ENCODE peak calls at places on chromosomes 5 and 9, in five cellular contexts. P is choroid plexus epithelial cell, A is tibial artery, D is breast epithelium, B is GM06990. M is an unnamed sample.

GRCh38 chr9:18245911-18246310 is 228.0 kb upstream of the ADAMTSL1 start:
- DNase-seq in P (peak; percentile 30), A (no peak), D (no peak), B (no peak), M (no peak)

GRCh38 chr5:143016777-143017374 is 246.7 kb downstream of the ARHGAP26 start:
- DNase-seq in P (peak; percentile 88), A (peak; percentile 32), D (no peak), B (no peak), M (no peak)

GRCh38 chr5:83955916-83956315 is 235.3 kb upstream of the HAPLN1 start:
- DNase-seq in P (peak; percentile 75), A (no peak), D (no peak), B (no peak), M (no peak)

GRCh38 chr5:252546-252945 is 18.9 kb upstream of the PDCD6 start:
- DNase-seq in P (no peak), A (no peak), D (no peak), B (no peak), M (no peak)

GRCh38 chr5:33008751-33009418 is 297.8 kb downstream of the NPR3 start:
- DNase-seq in P (no peak), A (no peak), D (no peak), B (no peak), M (no peak)

GRCh38 chr5:150525163-150525562 is 17.2 kb downstream of the NDST1 start:
- DNase-seq in P (no peak), A (no peak), D (no peak), B (no peak), M (no peak)

GRCh38 chr9:94156549-94157407 is 72.5 kb downstream of the PTPDC1 start:
- DNase-seq in P (peak; percentile 91), A (peak; percentile 77), D (peak; percentile 72), B (no peak), M (no peak)

GRCh38 chr5:43020294-43020711 is 19.8 kb downstream of the ANXA2R start:
- DNase-seq in P (no peak), A (no peak), D (no peak), B (no peak), M (no peak)

GRCh38 chr5:5787366-5787765 is 364.9 kb downstream of the ICE1 start:
- DNase-seq in P (no peak), A (no peak), D (no peak), B (no peak), M (no peak)

GRCh38 chr5:35856186-35857003 is at the start of gene IL7R:
- DNase-seq in P (peak; percentile 67), A (no peak), D (no peak), B (no peak), M (no peak)

GRCh38 chr5:62273691-62274090 is 32.3 kb upstream of the KIF2A start:
- DNase-seq in P (no peak), A (no peak), D (no peak), B (no peak), M (no peak)

GRCh38 chr5:108148715-108149139 is 233.2 kb downstream of the FBXL17 start:
- DNase-seq in P (peak; percentile 58), A (no peak), D (no peak), B (no peak), M (peak; percentile 18)

GRCh38 chr9:31103836-31104235 is 1280.6 kb upstream of the ACO1 start:
- DNase-seq in P (peak; percentile 90), A (no peak), D (no peak), B (no peak), M (no peak)

GRCh38 chr5:78549043-78549442 is 99.5 kb downstream of the LHFPL2 start:
- DNase-seq in P (peak; percentile 65), A (no peak), D (no peak), B (no peak), M (no peak)

GRCh38 chr9:116279230-116279629 is 125.6 kb downstream of the PAPPA start:
- DNase-seq in P (peak; percentile 53), A (no peak), D (no peak), B (no peak), M (no peak)

GRCh38 chr5:157817928-157818327 is 41.0 kb downstream of the CLINT1 start:
- DNase-seq in P (no peak), A (no peak), D (no peak), B (no peak), M (no peak)

GRCh38 chr5:135159626-135160025 is 125.6 kb upstream of the PITX1 start:
- DNase-seq in P (no peak), A (no peak), D (no peak), B (no peak), M (no peak)

GRCh38 chr9:129703667-129704355 is 38.4 kb downstream of the PRRX2 start:
- DNase-seq in P (no peak), A (peak; percentile 76), D (no peak), B (no peak), M (no peak)

GRCh38 chr5:150428978-150429377 is 16.3 kb upstream of the CD74 start:
- DNase-seq in P (no peak), A (no peak), D (no peak), B (no peak), M (no peak)

GRCh38 chr5:157747766-157748700 is 4.5 kb downstream of the LSM11 start:
- DNase-seq in P (peak; percentile 51), A (no peak), D (no peak), B (no peak), M (no peak)

GRCh38 chr5:17991775-17992174 is 357.5 kb downstream of the TAF11L14 start:
- DNase-seq in P (peak; percentile 13), A (no peak), D (no peak), B (no peak), M (no peak)

GRCh38 chr5:114726126-114726525 is 364.3 kb downstream of the KCNN2 start:
- DNase-seq in P (no peak), A (no peak), D (no peak), B (no peak), M (no peak)
- TF ChIP-seq CTCF in P (no peak), A (no peak), D (no peak), B (no peak), M (no peak)

GRCh38 chr5:105639068-105639467 is 2031.7 kb downstream of the EFNA5 start:
- DNase-seq in P (no peak), A (no peak), D (no peak), B (no peak), M (no peak)
- TF ChIP-seq CTCF in P (no peak), A (no peak), D (no peak), B (no peak), M (no peak)

DNA sequence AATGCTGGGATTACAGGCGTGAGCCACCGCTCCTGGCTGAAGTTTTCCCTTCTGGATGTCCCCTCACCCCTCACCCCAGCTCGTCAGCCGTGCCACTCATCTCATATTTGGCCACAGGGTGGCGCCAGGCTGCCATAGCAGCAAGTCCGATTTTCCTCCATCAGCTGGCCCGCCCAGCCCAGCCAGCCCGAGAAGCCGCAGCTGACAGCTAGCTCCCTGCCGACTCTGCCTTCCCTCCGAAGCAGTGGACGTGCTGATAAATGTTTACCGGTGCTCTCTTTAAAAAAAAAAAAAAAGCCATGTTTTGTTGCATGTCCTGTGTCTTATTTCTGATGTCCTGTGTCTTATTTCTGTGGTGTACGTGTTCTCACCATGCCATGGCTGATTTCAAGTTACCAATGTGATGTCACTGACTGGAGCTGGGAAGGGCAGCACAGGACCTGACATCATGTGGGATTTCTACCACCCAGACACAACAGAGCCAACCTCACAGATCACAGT is 58.3 kb downstream of the PFDN1 start:
- DNase-seq in P (peak; percentile 95), A (peak; percentile 89), D (peak; percentile 81), B (peak; percentile 69), M (peak; percentile 73)
- TF ChIP-seq CTCF in P (peak; percentile 87), A (peak; percentile 87), D (peak; percentile 74), B (peak; percentile 78), M (peak; percentile 93)

GRCh38 chr9:132447346-132447745 is 37.3 kb downstream of the CFAP77 start:
- DNase-seq in P (peak; percentile 1), A (no peak), D (no peak), B (no peak), M (no peak)
- TF ChIP-seq CTCF in P (peak; percentile 21), A (no peak), D (no peak), B (no peak), M (no peak)

DNA sequence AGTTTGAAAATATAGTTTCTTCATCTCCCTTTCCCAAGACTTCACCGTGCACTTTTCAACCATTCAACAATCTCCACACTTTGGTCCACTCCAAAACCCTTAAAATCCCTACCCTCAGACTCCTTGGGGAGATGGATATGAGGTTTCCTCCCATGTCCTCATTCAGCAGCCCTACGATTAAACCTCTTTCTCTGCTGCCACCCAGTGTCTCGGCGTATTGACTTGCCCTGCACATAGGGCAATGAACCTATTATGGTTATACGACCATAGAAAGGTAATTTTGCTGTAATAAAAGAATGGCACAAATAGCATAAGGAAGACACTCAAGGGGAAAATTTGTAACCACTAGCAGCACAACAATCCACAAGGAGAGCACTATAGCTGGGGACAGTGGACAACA is 803.5 kb downstream of the TLE1 start:
- DNase-seq in P (peak; percentile 47), A (no peak), D (no peak), B (no peak), M (no peak)
- TF ChIP-seq CTCF in P (peak; percentile 42), A (no peak), D (no peak), B (no peak), M (peak; percentile 27)

M was measured in GM13977.